ENCODE peak calls at places on chromosomes 13 and 19, in five cellular contexts. U is IMR-90, N is mesenchymal stem cell, K is mesendoderm, I is H9. J is an unnamed sample.

GRCh38 chr13:84543976-84544375 is 661.7 kb upstream of the SLITRK1 start:
- DNase-seq in U (no peak), N (no peak), K (no peak), I (no peak), J (no peak)

GRCh38 chr19:41872775-41873647 is 4.1 kb upstream of the CD79A start:
- DNase-seq in U (peak), N (peak), K (peak), I (peak), J (peak)

GRCh38 chr13:110913911-110914292 is 967 bp downstream of the ANKRD10 start:
- DNase-seq in U (no peak), N (no peak), K (no peak), I (no peak), J (no peak)

GRCh38 chr19:46745521-46746280 is at the start of gene FKRP:
- DNase-seq in U (no peak), N (peak), K (no peak), I (no peak), J (no peak)

GRCh38 chr13:113399755-113400149 is 35.8 kb upstream of the GRTP1 start:
- DNase-seq in U (no peak), N (no peak), K (no peak), I (peak), J (no peak)

GRCh38 chr19:35291916-35292315 is at the start of gene MAG:
- DNase-seq in U (no peak), N (no peak), K (no peak), I (no peak), J (no peak)

GRCh38 chr19:11560404-11560988 is 1.5 kb upstream of the ELOF1 start:
- DNase-seq in U (peak), N (peak), K (peak), I (peak), J (no peak)

GRCh38 chr19:33098023-33098652 is 17.2 kb downstream of the GPATCH1 start:
- DNase-seq in U (no peak), N (no peak), K (no peak), I (no peak), J (no peak)

GRCh38 chr13:114105351-114106225 is 26.8 kb downstream of the RASA3 start:
- DNase-seq in U (no peak), N (peak), K (no peak), I (no peak), J (no peak)

GRCh38 chr13:73428137-73428536 is 369.3 kb downstream of the KLF5 start:
- DNase-seq in U (peak), N (peak), K (peak), I (no peak), J (no peak)

GRCh38 chr19:35114656-35115537 is 726 bp upstream of the FXYD3 start:
- DNase-seq in U (peak), N (peak), K (peak), I (peak), J (peak)

GRCh38 chr19:11181488-11181887 is 15.9 kb downstream of the KANK2 start:
- DNase-seq in U (no peak), N (no peak), K (no peak), I (no peak), J (no peak)

GRCh38 chr13:24052547-24052981 is 108.0 kb upstream of the SPATA13 start:
- DNase-seq in U (peak), N (peak), K (no peak), I (no peak), J (no peak)

DNA sequence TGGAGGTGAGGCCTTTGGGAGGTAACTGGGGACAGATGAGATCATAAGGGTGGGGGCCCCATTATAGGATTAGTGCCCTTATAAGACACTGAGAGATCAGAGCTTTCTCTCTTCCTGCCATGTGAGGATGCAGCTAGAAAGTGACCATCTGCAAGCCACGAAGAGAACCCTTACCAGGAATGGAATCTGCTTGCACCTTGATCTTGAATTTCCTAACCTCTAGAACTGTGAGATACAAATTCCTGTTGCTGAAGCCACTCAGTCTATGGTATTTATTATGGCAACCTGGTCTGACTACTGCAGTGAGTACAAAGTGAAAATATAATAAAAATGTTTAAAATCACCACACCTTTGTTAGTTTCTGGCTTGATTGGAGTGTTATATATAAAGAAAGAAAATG is 388.0 kb downstream of the LMO7 start:
- DNase-seq in U (no peak), N (no peak), K (no peak), I (no peak), J (no peak)
- H2BK120ac ChIP-seq in U (no peak), N (no peak), K (no peak), I (no peak), J (no peak)

GRCh38 chr13:43266953-43267615 is 243.7 kb downstream of the DNAJC15 start:
- DNase-seq in U (no peak), N (no peak), K (no peak), I (no peak), J (no peak)
- H2BK120ac ChIP-seq in U (peak), N (peak), K (no peak), I (no peak), J (no peak)

DNA sequence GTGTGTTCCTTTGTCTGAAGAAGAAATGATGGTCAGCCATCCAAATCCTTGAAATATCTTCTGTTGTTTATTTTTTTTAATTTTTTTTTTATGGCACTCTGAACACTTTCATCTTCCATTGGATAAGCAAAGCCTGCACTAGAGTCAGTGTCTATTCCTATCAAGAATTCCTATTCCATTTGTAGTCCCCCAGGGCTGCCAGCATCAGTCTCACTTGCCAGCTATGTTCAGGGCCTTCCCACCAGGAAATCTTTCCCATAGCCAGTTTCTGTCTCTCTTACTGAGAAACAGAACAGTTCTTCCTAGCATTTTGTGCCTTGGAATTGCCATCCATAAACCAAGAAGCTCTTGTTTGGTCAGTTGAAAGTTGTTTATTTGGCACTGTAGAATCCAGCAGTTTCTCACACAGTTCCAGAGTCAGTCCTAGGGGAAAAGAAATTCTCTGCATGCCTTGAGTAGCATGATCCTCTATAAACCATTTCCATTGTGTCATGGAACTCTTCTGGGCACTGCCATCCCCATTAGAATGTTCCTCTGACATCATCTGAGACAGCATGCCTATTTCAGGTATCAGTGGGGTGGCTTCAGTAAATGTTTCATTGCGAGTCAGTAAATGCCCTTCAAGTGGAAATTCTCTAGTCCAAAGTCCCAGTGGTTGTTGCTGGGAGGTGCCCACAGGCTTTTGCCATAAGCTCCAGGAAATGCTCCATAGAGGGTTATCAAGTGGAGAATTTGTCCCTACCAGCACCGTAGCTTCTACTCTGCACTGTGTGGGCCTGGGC is 18.7 kb upstream of the SPRYD7 start:
- DNase-seq in U (peak), N (peak), K (no peak), I (no peak), J (no peak)
- H2BK120ac ChIP-seq in U (no peak), N (no peak), K (no peak), I (no peak), J (no peak)

GRCh38 chr19:13172335-13173128 is 22.3 kb downstream of the IER2 start:
- DNase-seq in U (peak), N (peak), K (no peak), I (no peak), J (no peak)
- H2BK120ac ChIP-seq in U (peak), N (peak), K (no peak), I (no peak), J (no peak)